ENCODE peak calls at places on chromosomes 3 and 15, in ten cellular contexts. One of them, this sample, is unnamed.

GRCh38 chr3:112437146-112438022 is 61.9 kb downstream of the BTLA start:
- DNase-seq in C1 segment of cervical spinal cord: no peak
- DNase-seq in D341Med: no peak
- DNase-seq in NCI-H2171 treated with DMSO at 0.1 percent for 48 hours: peak; percentile 54
- DNase-seq in NCI-H1694: peak; percentile 4
- DNase-seq in AG04449: no peak
- DNase-seq in left lung: no peak
- DNase-seq in psoas muscle: no peak
- DNase-seq in cardiac fibroblast: peak; percentile 72
- DNase-seq in T-helper 1 cell: no peak
- DNase-seq in this sample: no peak

GRCh38 chr3:128492353-128493220 is at the start of gene GATA2:
- DNase-seq in cardiac fibroblast: no peak
- DNase-seq in T-helper 1 cell: no peak
- DNase-seq in AG04449: no peak
- DNase-seq in NCI-H1694: no peak
- DNase-seq in D341Med: peak; percentile 75
- DNase-seq in psoas muscle: peak; percentile 66
- DNase-seq in NCI-H2171 treated with DMSO at 0.1 percent for 48 hours: no peak
- DNase-seq in left lung: peak; percentile 77
- DNase-seq in C1 segment of cervical spinal cord: no peak
- DNase-seq in this sample: no peak

GRCh38 chr3:99269606-99270355 is 368.3 kb upstream of the DCBLD2 start:
- DNase-seq in T-helper 1 cell: no peak
- DNase-seq in NCI-H2171 treated with DMSO at 0.1 percent for 48 hours: no peak
- DNase-seq in left lung: no peak
- DNase-seq in psoas muscle: peak; percentile 46
- DNase-seq in cardiac fibroblast: no peak
- DNase-seq in NCI-H1694: no peak
- DNase-seq in AG04449: no peak
- DNase-seq in D341Med: no peak
- DNase-seq in C1 segment of cervical spinal cord: peak; percentile 3
- DNase-seq in this sample: no peak

GRCh38 chr3:48756640-48757039 is 39.6 kb upstream of the IP6K2 start:
- DNase-seq in left lung: no peak
- DNase-seq in T-helper 1 cell: no peak
- DNase-seq in D341Med: no peak
- DNase-seq in NCI-H1694: no peak
- DNase-seq in C1 segment of cervical spinal cord: no peak
- DNase-seq in cardiac fibroblast: no peak
- DNase-seq in psoas muscle: no peak
- DNase-seq in AG04449: no peak
- DNase-seq in NCI-H2171 treated with DMSO at 0.1 percent for 48 hours: no peak
- DNase-seq in this sample: no peak

GRCh38 chr3:197545111-197545510 is 10.7 kb downstream of the BDH1 start:
- DNase-seq in NCI-H1694: peak; percentile 15
- DNase-seq in C1 segment of cervical spinal cord: no peak
- DNase-seq in AG04449: no peak
- DNase-seq in cardiac fibroblast: no peak
- DNase-seq in psoas muscle: no peak
- DNase-seq in T-helper 1 cell: no peak
- DNase-seq in NCI-H2171 treated with DMSO at 0.1 percent for 48 hours: peak; percentile 71
- DNase-seq in D341Med: no peak
- DNase-seq in left lung: no peak
- DNase-seq in this sample: no peak

GRCh38 chr3:194279701-194280360 is 71.3 kb downstream of the CPN2 start:
- DNase-seq in AG04449: no peak
- DNase-seq in cardiac fibroblast: no peak
- DNase-seq in C1 segment of cervical spinal cord: no peak
- DNase-seq in psoas muscle: no peak
- DNase-seq in D341Med: no peak
- DNase-seq in left lung: no peak
- DNase-seq in NCI-H2171 treated with DMSO at 0.1 percent for 48 hours: no peak
- DNase-seq in NCI-H1694: no peak
- DNase-seq in T-helper 1 cell: no peak
- DNase-seq in this sample: no peak

GRCh38 chr3:138774529-138775253 is 60.0 kb downstream of the PIK3CB start:
- DNase-seq in NCI-H1694: peak; percentile 97
- DNase-seq in T-helper 1 cell: no peak
- DNase-seq in cardiac fibroblast: peak; percentile 100
- DNase-seq in C1 segment of cervical spinal cord: peak; percentile 33
- DNase-seq in left lung: no peak
- DNase-seq in AG04449: peak; percentile 99
- DNase-seq in NCI-H2171 treated with DMSO at 0.1 percent for 48 hours: peak; percentile 98
- DNase-seq in psoas muscle: no peak
- DNase-seq in D341Med: peak; percentile 50
- DNase-seq in this sample: no peak

GRCh38 chr3:105431171-105431570 is 64.5 kb downstream of the ALCAM start:
- DNase-seq in psoas muscle: no peak
- DNase-seq in C1 segment of cervical spinal cord: no peak
- DNase-seq in NCI-H1694: no peak
- DNase-seq in T-helper 1 cell: no peak
- DNase-seq in D341Med: no peak
- DNase-seq in left lung: no peak
- DNase-seq in cardiac fibroblast: no peak
- DNase-seq in AG04449: no peak
- DNase-seq in NCI-H2171 treated with DMSO at 0.1 percent for 48 hours: no peak
- DNase-seq in this sample: no peak

GRCh38 chr15:26070095-26070532 is 207.0 kb upstream of the ATP10A start:
- DNase-seq in NCI-H1694: no peak
- DNase-seq in T-helper 1 cell: no peak
- DNase-seq in psoas muscle: no peak
- DNase-seq in left lung: no peak
- DNase-seq in AG04449: no peak
- DNase-seq in cardiac fibroblast: no peak
- DNase-seq in NCI-H2171 treated with DMSO at 0.1 percent for 48 hours: no peak
- DNase-seq in C1 segment of cervical spinal cord: no peak
- DNase-seq in D341Med: no peak
- DNase-seq in this sample: no peak

GRCh38 chr15:91566116-91566515 is 287.4 kb upstream of the SLCO3A1 start:
- DNase-seq in AG04449: no peak
- DNase-seq in T-helper 1 cell: no peak
- DNase-seq in D341Med: no peak
- DNase-seq in cardiac fibroblast: no peak
- DNase-seq in NCI-H1694: no peak
- DNase-seq in psoas muscle: no peak
- DNase-seq in NCI-H2171 treated with DMSO at 0.1 percent for 48 hours: no peak
- DNase-seq in left lung: no peak
- DNase-seq in C1 segment of cervical spinal cord: no peak
- DNase-seq in this sample: no peak

GRCh38 chr3:42176635-42177034 is 85.5 kb downstream of the TRAK1 start:
- DNase-seq in NCI-H2171 treated with DMSO at 0.1 percent for 48 hours: no peak
- DNase-seq in cardiac fibroblast: no peak
- DNase-seq in psoas muscle: no peak
- DNase-seq in D341Med: no peak
- DNase-seq in NCI-H1694: no peak
- DNase-seq in left lung: no peak
- DNase-seq in T-helper 1 cell: no peak
- DNase-seq in C1 segment of cervical spinal cord: no peak
- DNase-seq in AG04449: no peak
- DNase-seq in this sample: no peak

GRCh38 chr15:90219421-90220141 is 14.2 kb downstream of the CIB1 start:
- DNase-seq in NCI-H1694: peak; percentile 10
- DNase-seq in NCI-H2171 treated with DMSO at 0.1 percent for 48 hours: no peak
- DNase-seq in AG04449: no peak
- DNase-seq in D341Med: peak; percentile 87
- DNase-seq in T-helper 1 cell: peak; percentile 36
- DNase-seq in cardiac fibroblast: peak; percentile 23
- DNase-seq in C1 segment of cervical spinal cord: no peak
- DNase-seq in psoas muscle: peak; percentile 73
- DNase-seq in left lung: no peak
- DNase-seq in this sample: peak; percentile 45

GRCh38 chr15:52337961-52338535 is 42.4 kb upstream of the MYO5C start:
- DNase-seq in D341Med: no peak
- DNase-seq in NCI-H1694: no peak
- DNase-seq in AG04449: no peak
- DNase-seq in cardiac fibroblast: no peak
- DNase-seq in C1 segment of cervical spinal cord: no peak
- DNase-seq in psoas muscle: no peak
- DNase-seq in NCI-H2171 treated with DMSO at 0.1 percent for 48 hours: no peak
- DNase-seq in T-helper 1 cell: no peak
- DNase-seq in left lung: no peak
- DNase-seq in this sample: no peak

GRCh38 chr15:29117778-29118177 is 151.8 kb downstream of the NSMCE3 start:
- DNase-seq in C1 segment of cervical spinal cord: no peak
- DNase-seq in T-helper 1 cell: no peak
- DNase-seq in D341Med: no peak
- DNase-seq in cardiac fibroblast: no peak
- DNase-seq in NCI-H1694: no peak
- DNase-seq in NCI-H2171 treated with DMSO at 0.1 percent for 48 hours: no peak
- DNase-seq in AG04449: no peak
- DNase-seq in left lung: peak; percentile 51
- DNase-seq in psoas muscle: no peak
- DNase-seq in this sample: no peak

GRCh38 chr3:155387571-155387970 is 94.1 kb upstream of the STRIT1 start:
- DNase-seq in cardiac fibroblast: no peak
- DNase-seq in C1 segment of cervical spinal cord: no peak
- DNase-seq in left lung: no peak
- DNase-seq in psoas muscle: no peak
- DNase-seq in NCI-H2171 treated with DMSO at 0.1 percent for 48 hours: no peak
- DNase-seq in AG04449: no peak
- DNase-seq in T-helper 1 cell: no peak
- DNase-seq in D341Med: no peak
- DNase-seq in NCI-H1694: no peak
- DNase-seq in this sample: no peak

GRCh38 chr15:62770752-62771151 is 271.8 kb upstream of the TPM1 start:
- DNase-seq in psoas muscle: peak; percentile 90
- DNase-seq in AG04449: peak; percentile 70
- DNase-seq in C1 segment of cervical spinal cord: no peak
- DNase-seq in NCI-H2171 treated with DMSO at 0.1 percent for 48 hours: no peak
- DNase-seq in cardiac fibroblast: peak; percentile 90
- DNase-seq in left lung: no peak
- DNase-seq in NCI-H1694: no peak
- DNase-seq in T-helper 1 cell: no peak
- DNase-seq in D341Med: no peak
- DNase-seq in this sample: no peak

This sample was measured in CD4-positive, alpha-beta T cell.